ENCODE peak calls at places on chromosomes 1 and 21, in eight cellular contexts. D is pulmonary artery endothelial cell; S is LoVo; B is stimulated activated CD8-positive, alpha-beta memory T cell treated with anti-CD3 and anti-CD28 coated beads, Interleukin-2, amount 100 ng/mL, for 48 hours; X is lower lobe of right lung; H is M059J; A is GM20000; Z is non-pigmented ciliary epithelial cell. E is an unnamed sample.

GRCh38 chr21:41769106-41769505 is 2.3 kb upstream of the RIPK4 start:
- DNase-seq in D (no peak), S (no peak), B (no peak), X (no peak), H (peak; percentile 67), A (no peak), Z (no peak), E (no peak)

GRCh38 chr1:156992215-156992614 is 53.3 kb downstream of the ARHGEF11 start:
- DNase-seq in D (no peak), S (no peak), B (no peak), X (no peak), H (no peak), A (no peak), Z (no peak), E (no peak)

GRCh38 chr1:55580845-55581332 is 365.7 kb upstream of the USP24 start:
- DNase-seq in D (no peak), S (peak; percentile 40), B (no peak), X (no peak), H (peak; percentile 93), A (no peak), Z (peak; percentile 70), E (no peak)

GRCh38 chr1:912740-913301 is 10.9 kb upstream of the SAMD11 start:
- DNase-seq in D (no peak), S (no peak), B (no peak), X (peak; percentile 43), H (no peak), A (no peak), Z (no peak), E (no peak)

GRCh38 chr1:235199441-235199840 is 38.4 kb upstream of the RBM34 start:
- DNase-seq in D (peak; percentile 10), S (no peak), B (no peak), X (no peak), H (no peak), A (no peak), Z (no peak), E (peak; percentile 71)

GRCh38 chr21:46562964-46563607 is 41.8 kb downstream of the S100B start:
- DNase-seq in D (no peak), S (peak; percentile 14), B (no peak), X (peak; percentile 44), H (peak; percentile 17), A (no peak), Z (no peak), E (no peak)

GRCh38 chr1:109295712-109296415 is 10.9 kb downstream of the MYBPHL start:
- DNase-seq in D (no peak), S (no peak), B (no peak), X (no peak), H (no peak), A (no peak), Z (no peak), E (no peak)

GRCh38 chr1:168105846-168106245 is 30.9 kb downstream of the GPR161 start:
- DNase-seq in D (no peak), S (no peak), B (no peak), X (no peak), H (no peak), A (no peak), Z (no peak), E (no peak)

GRCh38 chr1:46622341-46622740 is 5.7 kb upstream of the MOB3C start:
- DNase-seq in D (no peak), S (peak; percentile 35), B (no peak), X (no peak), H (peak; percentile 66), A (peak; percentile 35), Z (no peak), E (no peak)

GRCh38 chr1:33876970-33877680 is 13.2 kb downstream of the HMGB4 start:
- DNase-seq in D (no peak), S (no peak), B (no peak), X (no peak), H (peak; percentile 87), A (no peak), Z (no peak), E (peak; percentile 73)

E was measured in astrocyte of the cerebellum.